ENCODE peak calls at places on chromosome 1, in eight cellular contexts. One of them, this sample, is unnamed.

GRCh38 chr1:202935863-202936262 is 8.8 kb upstream of the KLHL12 start:
- DNase-seq in HFF-Myc: no peak
- DNase-seq in AG04449: no peak
- DNase-seq in HCT116: no peak
- DNase-seq in psoas muscle: no peak
- DNase-seq in AG10803: no peak
- DNase-seq in neural progenitor cell: no peak
- DNase-seq in hepatocyte: no peak
- DNase-seq in this sample: no peak

GRCh38 chr1:77687519-77687906 is 5.1 kb upstream of the ZZZ3 start:
- DNase-seq in HFF-Myc: no peak
- DNase-seq in AG04449: no peak
- DNase-seq in HCT116: peak; percentile 13
- DNase-seq in psoas muscle: peak; percentile 35
- DNase-seq in AG10803: peak; percentile 23
- DNase-seq in neural progenitor cell: peak; percentile 86
- DNase-seq in hepatocyte: peak; percentile 65
- DNase-seq in this sample: no peak

GRCh38 chr1:86965012-86965826 is 50.8 kb downstream of the HS2ST1 start:
- DNase-seq in HFF-Myc: no peak
- DNase-seq in AG04449: no peak
- DNase-seq in HCT116: peak; percentile 23
- DNase-seq in psoas muscle: no peak
- DNase-seq in AG10803: peak; percentile 45
- DNase-seq in neural progenitor cell: peak; percentile 24
- DNase-seq in hepatocyte: peak; percentile 26
- DNase-seq in this sample: no peak

GRCh38 chr1:5119496-5120234 is 465.3 kb downstream of the AJAP1 start:
- DNase-seq in HFF-Myc: no peak
- DNase-seq in AG04449: no peak
- DNase-seq in HCT116: no peak
- DNase-seq in psoas muscle: no peak
- DNase-seq in AG10803: no peak
- DNase-seq in neural progenitor cell: peak; percentile 67
- DNase-seq in hepatocyte: peak; percentile 46
- DNase-seq in this sample: no peak

GRCh38 chr1:30783244-30783915 is 25.8 kb upstream of the LAPTM5 start:
- DNase-seq in HFF-Myc: no peak
- DNase-seq in AG04449: no peak
- DNase-seq in HCT116: no peak
- DNase-seq in psoas muscle: peak; percentile 58
- DNase-seq in AG10803: no peak
- DNase-seq in neural progenitor cell: no peak
- DNase-seq in hepatocyte: no peak
- DNase-seq in this sample: no peak

GRCh38 chr1:25208561-25209222 is 23.6 kb downstream of the SYF2 start:
- DNase-seq in HFF-Myc: no peak
- DNase-seq in AG04449: no peak
- DNase-seq in HCT116: no peak
- DNase-seq in psoas muscle: no peak
- DNase-seq in AG10803: no peak
- DNase-seq in neural progenitor cell: no peak
- DNase-seq in hepatocyte: no peak
- DNase-seq in this sample: no peak

GRCh38 chr1:26276432-26276838 is 3.5 kb upstream of the SH3BGRL3 start:
- DNase-seq in HFF-Myc: no peak
- DNase-seq in AG04449: no peak
- DNase-seq in HCT116: no peak
- DNase-seq in psoas muscle: no peak
- DNase-seq in AG10803: no peak
- DNase-seq in neural progenitor cell: no peak
- DNase-seq in hepatocyte: no peak
- DNase-seq in this sample: no peak

GRCh38 chr1:160837558-160838205 is 25.0 kb downstream of the CD244 start:
- DNase-seq in HFF-Myc: no peak
- DNase-seq in AG04449: no peak
- DNase-seq in HCT116: peak; percentile 12
- DNase-seq in psoas muscle: no peak
- DNase-seq in AG10803: peak; percentile 33
- DNase-seq in neural progenitor cell: peak; percentile 38
- DNase-seq in hepatocyte: no peak
- DNase-seq in this sample: peak; percentile 19

GRCh38 chr1:47507140-47507539 is 69.3 kb downstream of the FOXD2 start:
- DNase-seq in HFF-Myc: no peak
- DNase-seq in AG04449: no peak
- DNase-seq in HCT116: no peak
- DNase-seq in psoas muscle: no peak
- DNase-seq in AG10803: no peak
- DNase-seq in neural progenitor cell: no peak
- DNase-seq in hepatocyte: no peak
- DNase-seq in this sample: no peak

GRCh38 chr1:8323706-8324105 is 5.8 kb downstream of the SLC45A1 start:
- DNase-seq in HFF-Myc: no peak
- DNase-seq in AG04449: no peak
- DNase-seq in HCT116: no peak
- DNase-seq in psoas muscle: peak; percentile 69
- DNase-seq in AG10803: no peak
- DNase-seq in neural progenitor cell: no peak
- DNase-seq in hepatocyte: no peak
- DNase-seq in this sample: no peak

GRCh38 chr1:210446479-210446878 is 117.8 kb downstream of the HHAT start:
- DNase-seq in HFF-Myc: peak; percentile 24
- DNase-seq in AG04449: no peak
- DNase-seq in HCT116: no peak
- DNase-seq in psoas muscle: no peak
- DNase-seq in AG10803: no peak
- DNase-seq in neural progenitor cell: peak; percentile 66
- DNase-seq in hepatocyte: peak; percentile 49
- DNase-seq in this sample: no peak

GRCh38 chr1:180098242-180098995 is 56.2 kb upstream of the QSOX1 start:
- DNase-seq in HFF-Myc: no peak
- DNase-seq in AG04449: peak; percentile 28
- DNase-seq in HCT116: no peak
- DNase-seq in psoas muscle: no peak
- DNase-seq in AG10803: peak; percentile 91
- DNase-seq in neural progenitor cell: no peak
- DNase-seq in hepatocyte: peak; percentile 54
- DNase-seq in this sample: peak; percentile 8

GRCh38 chr1:228465571-228466146 is 21.5 kb upstream of the RNF187 start:
- DNase-seq in HFF-Myc: no peak
- DNase-seq in AG04449: no peak
- DNase-seq in HCT116: no peak
- DNase-seq in psoas muscle: no peak
- DNase-seq in AG10803: no peak
- DNase-seq in neural progenitor cell: no peak
- DNase-seq in hepatocyte: no peak
- DNase-seq in this sample: no peak

GRCh38 chr1:218397752-218398339 is 52.7 kb downstream of the TGFB2 start:
- DNase-seq in HFF-Myc: no peak
- DNase-seq in AG04449: no peak
- DNase-seq in HCT116: no peak
- DNase-seq in psoas muscle: no peak
- DNase-seq in AG10803: peak; percentile 32
- DNase-seq in neural progenitor cell: no peak
- DNase-seq in hepatocyte: peak; percentile 34
- DNase-seq in this sample: no peak

GRCh38 chr1:21775985-21776562 is 6.9 kb downstream of the USP48 start:
- DNase-seq in HFF-Myc: no peak
- DNase-seq in AG04449: peak; percentile 23
- DNase-seq in HCT116: no peak
- DNase-seq in psoas muscle: no peak
- DNase-seq in AG10803: peak; percentile 75
- DNase-seq in neural progenitor cell: no peak
- DNase-seq in hepatocyte: no peak
- DNase-seq in this sample: no peak

GRCh38 chr1:224623310-224623714 is 7.2 kb downstream of the CNIH3 start:
- DNase-seq in HFF-Myc: no peak
- DNase-seq in AG04449: no peak
- DNase-seq in HCT116: no peak
- DNase-seq in psoas muscle: no peak
- DNase-seq in AG10803: peak; percentile 68
- DNase-seq in neural progenitor cell: no peak
- DNase-seq in hepatocyte: no peak
- DNase-seq in this sample: no peak

GRCh38 chr1:174262747-174263241 is 103.5 kb downstream of the RABGAP1L start:
- DNase-seq in HFF-Myc: peak; percentile 41
- DNase-seq in AG04449: no peak
- DNase-seq in HCT116: peak; percentile 15
- DNase-seq in psoas muscle: no peak
- DNase-seq in AG10803: peak; percentile 65
- DNase-seq in neural progenitor cell: peak; percentile 56
- DNase-seq in hepatocyte: peak; percentile 54
- DNase-seq in this sample: peak; percentile 24

GRCh38 chr1:43910359-43910758 is 23.2 kb upstream of the ARTN start:
- DNase-seq in HFF-Myc: no peak
- DNase-seq in AG04449: no peak
- DNase-seq in HCT116: no peak
- DNase-seq in psoas muscle: no peak
- DNase-seq in AG10803: no peak
- DNase-seq in neural progenitor cell: no peak
- DNase-seq in hepatocyte: no peak
- DNase-seq in this sample: no peak

GRCh38 chr1:217911908-217912307 is 280.8 kb downstream of the SPATA17 start:
- DNase-seq in HFF-Myc: no peak
- DNase-seq in AG04449: no peak
- DNase-seq in HCT116: no peak
- DNase-seq in psoas muscle: no peak
- DNase-seq in AG10803: no peak
- DNase-seq in neural progenitor cell: no peak
- DNase-seq in hepatocyte: no peak
- DNase-seq in this sample: no peak

GRCh38 chr1:147515046-147515869 is 26.0 kb upstream of the BCL9 start:
- DNase-seq in HFF-Myc: peak; percentile 50
- DNase-seq in AG04449: no peak
- DNase-seq in HCT116: peak; percentile 62
- DNase-seq in psoas muscle: no peak
- DNase-seq in AG10803: peak; percentile 13
- DNase-seq in neural progenitor cell: no peak
- DNase-seq in hepatocyte: peak; percentile 78
- DNase-seq in this sample: peak; percentile 73

GRCh38 chr1:49048188-49048587 is 271.5 kb upstream of the BEND5 start:
- DNase-seq in HFF-Myc: no peak
- DNase-seq in AG04449: no peak
- DNase-seq in HCT116: no peak
- DNase-seq in psoas muscle: no peak
- DNase-seq in AG10803: no peak
- DNase-seq in neural progenitor cell: no peak
- DNase-seq in hepatocyte: no peak
- DNase-seq in this sample: no peak

GRCh38 chr1:24769656-24770651 is 24.7 kb downstream of the CLIC4 start:
- DNase-seq in HFF-Myc: peak; percentile 87
- DNase-seq in AG04449: peak; percentile 94
- DNase-seq in HCT116: no peak
- DNase-seq in psoas muscle: no peak
- DNase-seq in AG10803: peak; percentile 93
- DNase-seq in neural progenitor cell: no peak
- DNase-seq in hepatocyte: peak; percentile 43
- DNase-seq in this sample: peak; percentile 92

GRCh38 chr1:202160377-202160940 is at the start of gene PTPN7:
- DNase-seq in HFF-Myc: no peak
- DNase-seq in AG04449: no peak
- DNase-seq in HCT116: no peak
- DNase-seq in psoas muscle: no peak
- DNase-seq in AG10803: no peak
- DNase-seq in neural progenitor cell: no peak
- DNase-seq in hepatocyte: no peak
- DNase-seq in this sample: no peak

GRCh38 chr1:161966076-161966475 is 57.6 kb downstream of the OLFML2B start:
- DNase-seq in HFF-Myc: no peak
- DNase-seq in AG04449: no peak
- DNase-seq in HCT116: no peak
- DNase-seq in psoas muscle: no peak
- DNase-seq in AG10803: no peak
- DNase-seq in neural progenitor cell: no peak
- DNase-seq in hepatocyte: no peak
- DNase-seq in this sample: no peak

GRCh38 chr1:19444399-19445021 is 40.8 kb downstream of the CAPZB start:
- DNase-seq in HFF-Myc: no peak
- DNase-seq in AG04449: no peak
- DNase-seq in HCT116: no peak
- DNase-seq in psoas muscle: no peak
- DNase-seq in AG10803: no peak
- DNase-seq in neural progenitor cell: no peak
- DNase-seq in hepatocyte: no peak
- DNase-seq in this sample: no peak
- H3K4me3 ChIP-seq in HFF-Myc: no peak overlapping the region
- H3K4me3 ChIP-seq in AG04449: no peak overlapping the region
- H3K4me3 ChIP-seq in HCT116: no peak overlapping the region
- H3K4me3 ChIP-seq in psoas muscle: no peak overlapping the region
- H3K4me3 ChIP-seq in AG10803: no peak overlapping the region
- H3K4me3 ChIP-seq in neural progenitor cell: no peak overlapping the region
- H3K4me3 ChIP-seq in hepatocyte: no peak overlapping the region
- H3K4me3 ChIP-seq in this sample: no peak overlapping the region

GRCh38 chr1:232641507-232641906 is 11.6 kb upstream of the SIPA1L2 start:
- DNase-seq in HFF-Myc: no peak
- DNase-seq in AG04449: no peak
- DNase-seq in HCT116: no peak
- DNase-seq in psoas muscle: no peak
- DNase-seq in AG10803: no peak
- DNase-seq in neural progenitor cell: no peak
- DNase-seq in hepatocyte: no peak
- DNase-seq in this sample: no peak

GRCh38 chr1:232644209-232644608 is 14.3 kb upstream of the SIPA1L2 start:
- DNase-seq in HFF-Myc: no peak
- DNase-seq in AG04449: no peak
- DNase-seq in HCT116: no peak
- DNase-seq in psoas muscle: no peak
- DNase-seq in AG10803: no peak
- DNase-seq in neural progenitor cell: no peak
- DNase-seq in hepatocyte: no peak
- DNase-seq in this sample: no peak

GRCh38 chr1:232648316-232648715 is 18.4 kb upstream of the SIPA1L2 start:
- DNase-seq in HFF-Myc: no peak
- DNase-seq in AG04449: no peak
- DNase-seq in HCT116: no peak
- DNase-seq in psoas muscle: no peak
- DNase-seq in AG10803: no peak
- DNase-seq in neural progenitor cell: no peak
- DNase-seq in hepatocyte: peak; percentile 49
- DNase-seq in this sample: no peak

GRCh38 chr1:232643227-232643626 is 13.3 kb upstream of the SIPA1L2 start:
- DNase-seq in HFF-Myc: no peak
- DNase-seq in AG04449: no peak
- DNase-seq in HCT116: no peak
- DNase-seq in psoas muscle: no peak
- DNase-seq in AG10803: no peak
- DNase-seq in neural progenitor cell: no peak
- DNase-seq in hepatocyte: no peak
- DNase-seq in this sample: no peak
- TF ChIP-seq CTCF in HFF-Myc: no peak
- TF ChIP-seq CTCF in AG04449: no peak
- TF ChIP-seq CTCF in HCT116: peak; percentile 5
- TF ChIP-seq CTCF in psoas muscle: no peak
- TF ChIP-seq CTCF in AG10803: peak; percentile 46
- TF ChIP-seq CTCF in neural progenitor cell: no peak
- TF ChIP-seq CTCF in hepatocyte: no peak
- TF ChIP-seq CTCF in this sample: no peak

GRCh38 chr1:245404952-245405351 is 250.2 kb downstream of the KIF26B start:
- DNase-seq in HFF-Myc: no peak
- DNase-seq in AG04449: no peak
- DNase-seq in HCT116: no peak
- DNase-seq in psoas muscle: no peak
- DNase-seq in AG10803: no peak
- DNase-seq in neural progenitor cell: no peak
- DNase-seq in hepatocyte: no peak
- DNase-seq in this sample: no peak
- H3K4me3 ChIP-seq in HFF-Myc: no peak overlapping the region
- H3K4me3 ChIP-seq in AG04449: no peak overlapping the region
- H3K4me3 ChIP-seq in HCT116: no peak overlapping the region
- H3K4me3 ChIP-seq in psoas muscle: no peak overlapping the region
- H3K4me3 ChIP-seq in AG10803: no peak overlapping the region
- H3K4me3 ChIP-seq in neural progenitor cell: no peak overlapping the region
- H3K4me3 ChIP-seq in hepatocyte: no peak overlapping the region
- H3K4me3 ChIP-seq in this sample: no peak overlapping the region

GRCh38 chr1:81556968-81557367 is 243.8 kb upstream of the ADGRL2 start:
- DNase-seq in HFF-Myc: no peak
- DNase-seq in AG04449: no peak
- DNase-seq in HCT116: no peak
- DNase-seq in psoas muscle: no peak
- DNase-seq in AG10803: no peak
- DNase-seq in neural progenitor cell: no peak
- DNase-seq in hepatocyte: no peak
- DNase-seq in this sample: no peak
- TF ChIP-seq CTCF in HFF-Myc: no peak
- TF ChIP-seq CTCF in AG04449: no peak
- TF ChIP-seq CTCF in HCT116: no peak
- TF ChIP-seq CTCF in psoas muscle: no peak
- TF ChIP-seq CTCF in AG10803: no peak
- TF ChIP-seq CTCF in neural progenitor cell: no peak
- TF ChIP-seq CTCF in hepatocyte: no peak
- TF ChIP-seq CTCF in this sample: no peak